ENCODE peak calls at places on chromosomes 11 and 22, in seven cellular contexts. O is breast epithelium, I is brain microvascular endothelial cell, T is astrocyte, A is osteocyte, Z is WTC11, F is mesothelial cell of epicardium. W is an unnamed sample.

GRCh38 chr11:119739021-119739703 is 10.2 kb upstream of the NECTIN1 start:
- DNase-seq in O (no peak), I (no peak), T (no peak), A (no peak), Z (no peak), F (no peak), W (no peak)

GRCh38 chr11:47377571-47378010 is 756 bp downstream of the SPI1 start:
- DNase-seq in O (no peak), I (no peak), T (no peak), A (peak), Z (no peak), F (no peak), W (no peak)

GRCh38 chr11:16381177-16381576 is 24.8 kb upstream of the SOX6 start:
- DNase-seq in O (no peak), I (no peak), T (no peak), A (no peak), Z (no peak), F (no peak), W (no peak)

GRCh38 chr11:4443479-4443878 is 5.6 kb upstream of the OR52K2 start:
- DNase-seq in O (no peak), I (no peak), T (no peak), A (no peak), Z (no peak), F (no peak), W (no peak)

GRCh38 chr11:127074151-127074761 is 73.7 kb upstream of the KIRREL3 start:
- DNase-seq in O (no peak), I (peak), T (peak), A (peak), Z (peak), F (no peak), W (no peak)

GRCh38 chr11:130769782-130770565 is 146.3 kb downstream of the SNX19 start:
- DNase-seq in O (no peak), I (no peak), T (peak), A (no peak), Z (no peak), F (no peak), W (no peak)

GRCh38 chr11:15935370-15935769 is 421.0 kb downstream of the SOX6 start:
- DNase-seq in O (no peak), I (no peak), T (no peak), A (peak), Z (no peak), F (no peak), W (no peak)

GRCh38 chr11:60280412-60280811 is at the start of gene MS4A4A:
- DNase-seq in O (no peak), I (no peak), T (no peak), A (no peak), Z (no peak), F (no peak), W (no peak)

GRCh38 chr11:2309251-2310072 is 7.6 kb downstream of the TSPAN32 start:
- DNase-seq in O (no peak), I (no peak), T (no peak), A (no peak), Z (no peak), F (no peak), W (no peak)

GRCh38 chr11:9575531-9576240 is 2.2 kb downstream of the WEE1 start:
- DNase-seq in O (no peak), I (no peak), T (peak), A (no peak), Z (no peak), F (no peak), W (no peak)

GRCh38 chr11:1546536-1547466 is 25.3 kb downstream of the DUSP8 start:
- DNase-seq in O (no peak), I (no peak), T (no peak), A (no peak), Z (peak), F (peak), W (no peak)

DNA sequence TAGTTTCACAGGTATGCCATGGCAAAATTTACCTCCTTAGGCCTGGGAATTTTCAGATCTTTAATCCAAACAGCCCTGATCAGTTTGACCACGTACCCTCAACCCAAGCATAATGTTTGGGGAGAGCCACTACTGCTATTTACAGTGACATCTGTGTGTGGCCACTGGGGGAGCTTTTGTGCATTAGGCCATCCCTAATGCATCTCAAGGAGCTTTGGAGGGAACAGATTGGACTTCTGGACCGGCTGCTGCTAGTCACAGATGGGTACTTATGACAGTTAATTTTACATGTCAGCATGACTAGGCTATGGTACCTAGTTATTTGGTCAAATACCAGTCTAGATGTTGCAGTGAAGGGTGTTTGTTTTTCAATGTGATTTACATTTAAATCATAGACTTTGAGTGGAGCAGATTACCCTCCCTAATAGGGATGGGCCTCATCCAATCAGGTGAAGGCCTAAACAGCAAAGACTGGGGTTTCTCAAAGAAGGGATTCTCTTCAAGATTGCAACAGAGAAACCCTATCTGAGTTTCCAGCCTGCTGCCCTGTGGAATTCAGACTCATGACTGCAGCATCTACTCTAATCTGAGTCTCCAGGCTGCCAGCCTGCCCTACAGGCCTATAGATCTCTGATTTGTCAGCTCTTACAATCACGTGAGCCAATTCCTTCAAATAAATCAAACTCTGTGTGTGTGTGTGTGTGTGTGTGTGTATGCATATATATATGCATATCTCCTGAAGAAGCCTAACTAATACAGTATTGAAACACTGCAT is 37.9 kb upstream of the GALNT18 start:
- DNase-seq in O (no peak), I (no peak), T (no peak), A (no peak), Z (no peak), F (no peak), W (no peak)
- TF ChIP-seq CTCF in O (no peak), I (peak), T (peak), A (no peak), Z (no peak), F (no peak), W (peak)

GRCh38 chr11:65185869-65186341 is 4.2 kb downstream of the CAPN1 start:
- DNase-seq in O (no peak), I (no peak), T (no peak), A (no peak), Z (peak), F (no peak), W (no peak)
- TF ChIP-seq CTCF in O (no peak), I (peak), T (no peak), A (no peak), Z (no peak), F (no peak), W (no peak)

GRCh38 chr11:112176077-112176476 is 765 bp downstream of the BCO2 start:
- DNase-seq in O (no peak), I (no peak), T (no peak), A (no peak), Z (no peak), F (no peak), W (no peak)
- TF ChIP-seq CTCF in O (no peak), I (no peak), T (no peak), A (no peak), Z (no peak), F (no peak), W (no peak)

GRCh38 chr22:30918761-30919160 is 49.8 kb downstream of the MORC2 start:
- DNase-seq in O (no peak), I (no peak), T (no peak), A (peak), Z (no peak), F (no peak), W (peak)

GRCh38 chr22:30922151-30922611 is 46.4 kb downstream of the MORC2 start:
- DNase-seq in O (no peak), I (peak), T (peak), A (peak), Z (no peak), F (no peak), W (peak)

GRCh38 chr22:30921108-30921507 is 47.5 kb downstream of the MORC2 start:
- DNase-seq in O (no peak), I (no peak), T (no peak), A (peak), Z (no peak), F (no peak), W (peak)

GRCh38 chr22:30919973-30920372 is 48.6 kb downstream of the MORC2 start:
- DNase-seq in O (no peak), I (no peak), T (no peak), A (no peak), Z (no peak), F (no peak), W (peak)

DNA sequence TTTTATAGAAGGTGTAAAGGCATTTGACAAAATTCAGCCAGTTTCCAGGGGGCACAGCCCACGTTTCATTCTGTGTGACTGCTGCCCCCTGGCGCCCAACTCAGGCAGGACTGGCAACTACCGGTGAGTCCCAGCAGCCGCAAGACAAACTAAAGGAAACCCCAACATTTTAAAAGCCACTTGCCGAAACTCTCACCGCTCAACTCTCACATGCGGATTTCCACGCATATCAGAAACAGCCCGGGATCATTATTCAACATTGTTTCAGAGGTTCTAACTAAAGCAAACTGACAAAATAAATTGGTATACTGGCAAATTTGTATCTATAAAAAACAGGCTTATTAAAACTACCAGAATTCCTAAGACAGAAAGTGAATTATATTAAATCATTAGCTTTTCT is 48.2 kb downstream of the MORC2 start:
- DNase-seq in O (peak), I (peak), T (peak), A (peak), Z (peak), F (peak), W (peak)
- TF ChIP-seq CTCF in O (peak), I (peak), T (peak), A (peak), Z (peak), F (peak), W (peak)

DNA sequence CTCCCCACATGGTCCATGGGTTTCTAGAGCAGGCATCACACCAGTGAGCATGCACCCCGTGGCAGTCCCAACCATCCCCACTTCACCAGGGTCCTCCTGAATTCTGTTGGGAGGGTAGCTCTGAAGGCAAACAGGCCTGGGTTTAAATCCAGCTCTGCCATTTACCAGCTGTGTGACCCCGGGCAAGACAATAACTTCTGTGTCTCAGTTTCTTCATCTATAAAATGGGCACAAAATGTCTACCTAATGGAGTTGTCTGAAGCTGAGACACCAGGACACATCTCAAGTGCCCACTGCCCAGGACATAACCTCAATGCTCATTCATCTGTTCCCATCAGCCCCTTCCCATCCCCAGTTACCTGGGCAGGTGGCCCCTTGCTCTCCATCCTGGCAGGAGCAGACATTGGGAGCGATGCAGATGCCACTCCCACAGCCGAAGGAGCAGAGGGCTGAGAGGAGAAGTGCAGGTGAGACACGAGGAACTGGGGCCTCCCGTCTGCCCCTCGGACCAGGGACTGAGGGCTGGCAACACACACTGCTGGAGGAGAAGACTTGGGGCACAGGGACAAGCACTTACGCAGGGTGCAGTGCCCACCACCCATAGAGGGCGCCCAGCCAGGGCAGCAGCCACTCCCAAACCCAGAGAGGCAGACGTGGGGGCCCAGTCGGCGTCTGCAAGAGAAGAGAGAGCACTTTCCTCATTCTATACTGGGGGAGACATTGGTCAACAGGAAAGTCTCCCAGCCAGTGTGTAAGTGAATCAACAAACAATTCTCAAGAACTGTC is 4.0 kb downstream of the VWCE start:
- DNase-seq in O (no peak), I (no peak), T (no peak), A (no peak), Z (peak), F (no peak), W (no peak)
- TF ChIP-seq CTCF in O (no peak), I (peak), T (no peak), A (no peak), Z (no peak), F (no peak), W (no peak)

DNA sequence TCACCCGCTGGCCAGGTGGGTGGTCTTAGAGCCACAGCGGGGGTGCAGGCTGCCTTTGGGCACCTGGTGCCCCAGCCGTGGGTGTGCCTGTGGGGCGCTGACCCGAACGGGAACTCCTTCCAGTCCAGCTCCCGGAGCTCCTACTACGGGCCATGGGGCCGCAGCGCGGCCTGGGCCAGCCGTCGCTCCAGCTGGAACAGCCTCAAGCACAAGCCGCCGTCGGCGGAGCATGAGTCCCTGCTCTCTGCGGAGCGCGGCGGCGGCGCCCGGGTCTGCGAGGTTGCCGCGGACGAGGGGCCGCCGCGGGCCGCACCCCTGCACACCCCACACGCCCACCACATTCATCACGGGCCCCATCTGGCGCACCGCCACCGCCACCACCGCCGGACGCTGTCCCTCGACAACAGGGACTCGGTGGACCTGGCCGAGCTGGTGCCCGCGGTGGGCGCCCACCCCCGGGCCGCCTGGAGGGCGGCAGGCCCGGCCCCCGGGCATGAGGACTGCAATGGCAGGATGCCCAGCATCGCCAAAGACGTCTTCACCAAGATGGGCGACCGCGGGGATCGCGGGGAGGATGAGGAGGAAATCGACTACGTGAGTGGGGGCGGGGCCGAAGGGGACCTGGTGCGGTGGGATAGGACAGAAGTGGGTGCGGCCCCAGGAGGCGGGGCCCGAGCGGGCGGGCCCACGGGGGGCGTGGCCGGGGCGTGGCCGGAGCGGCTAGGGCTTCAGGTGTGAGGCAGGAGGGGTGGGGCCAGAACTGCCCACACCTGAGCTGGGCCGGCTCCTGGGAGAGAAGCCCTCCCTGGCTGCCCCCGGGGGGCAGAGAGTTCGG is 91.5 kb downstream of the CACNA1I start:
- DNase-seq in O (peak), I (no peak), T (no peak), A (no peak), Z (peak), F (peak), W (no peak)
- TF ChIP-seq CTCF in O (no peak), I (no peak), T (no peak), A (no peak), Z (no peak), F (no peak), W (no peak)

GRCh38 chr11:5507586-5508305 is 2.0 kb downstream of the UBQLN3 start:
- DNase-seq in O (no peak), I (no peak), T (no peak), A (no peak), Z (no peak), F (no peak), W (no peak)

GRCh38 chr11:5509803-5510202 is at the start of gene UBQLN3:
- DNase-seq in O (no peak), I (no peak), T (no peak), A (no peak), Z (no peak), F (no peak), W (no peak)

GRCh38 chr11:5508605-5509004 is 1.2 kb downstream of the UBQLN3 start:
- DNase-seq in O (no peak), I (no peak), T (no peak), A (no peak), Z (no peak), F (no peak), W (no peak)

GRCh38 chr11:5505363-5506048 is 4.3 kb downstream of the UBQLN3 start:
- DNase-seq in O (no peak), I (no peak), T (no peak), A (no peak), Z (no peak), F (no peak), W (no peak)

GRCh38 chr11:5507177-5507576 is 2.6 kb downstream of the UBQLN3 start:
- DNase-seq in O (no peak), I (no peak), T (no peak), A (no peak), Z (no peak), F (no peak), W (no peak)
- TF ChIP-seq CTCF in O (no peak), I (no peak), T (no peak), A (no peak), Z (no peak), F (no peak), W (no peak)